ENCODE peak calls at places on chromosome 11, in five cellular contexts. N is activated CD4-positive, alpha-beta T cell treated with anti-CD3 and anti-CD28 coated beads, Interleukin-2, amount 50 U/mL, for 24 hours; H is NAMALWA; V is choroid plexus epithelial cell; B is nucleus accumbens. D is an unnamed sample.
A peak's percentile ranks its signal among the peaks of the same experiment; 100 is the strongest.

GRCh38 chr11:110797453-110797852 is 85.2 kb upstream of the ARHGAP20 start:
- DNase-seq in N (no peak), H (peak; percentile 21), V (no peak), B (no peak), D (no peak)

GRCh38 chr11:62842171-62842717 is 2.9 kb upstream of the WDR74 start:
- DNase-seq in N (peak; percentile 30), H (peak; percentile 59), V (peak; percentile 29), B (peak; percentile 54), D (no peak)

GRCh38 chr11:29293825-29294224 is 723.0 kb downstream of the KCNA4 start:
- DNase-seq in N (no peak), H (no peak), V (peak; percentile 93), B (no peak), D (no peak)

GRCh38 chr11:79018371-79018849 is 422.4 kb downstream of the TENM4 start:
- DNase-seq in N (no peak), H (no peak), V (peak; percentile 51), B (no peak), D (no peak)

GRCh38 chr11:95767498-95767897 is 22.1 kb downstream of the FAM76B start:
- DNase-seq in N (no peak), H (no peak), V (peak; percentile 79), B (no peak), D (no peak)

GRCh38 chr11:102850973-102851745 is 7.8 kb upstream of the MMP3 start:
- DNase-seq in N (no peak), H (no peak), V (peak; percentile 62), B (no peak), D (no peak)

GRCh38 chr11:70448983-70449567 is 50.7 kb downstream of the CTTN start:
- DNase-seq in N (no peak), H (peak; percentile 28), V (no peak), B (no peak), D (no peak)

GRCh38 chr11:35227551-35228341 is 88.8 kb downstream of the CD44 start:
- DNase-seq in N (no peak), H (no peak), V (peak; percentile 28), B (no peak), D (no peak)

GRCh38 chr11:5989203-5989602 is 2.4 kb upstream of the OR52L1 start:
- DNase-seq in N (no peak), H (no peak), V (no peak), B (no peak), D (no peak)

GRCh38 chr11:98772799-98773198 is 247.9 kb upstream of the CNTN5 start:
- DNase-seq in N (no peak), H (no peak), V (no peak), B (no peak), D (no peak)

GRCh38 chr11:30451167-30451566 is 128.3 kb downstream of the ARL14EP start:
- DNase-seq in N (no peak), H (no peak), V (no peak), B (no peak), D (no peak)

GRCh38 chr11:59138643-59139042 is 4.0 kb upstream of the FAM111A start:
- DNase-seq in N (no peak), H (no peak), V (peak; percentile 42), B (no peak), D (no peak)

GRCh38 chr11:86551693-86552092 is 120.7 kb downstream of the ME3 start:
- DNase-seq in N (no peak), H (no peak), V (no peak), B (no peak), D (no peak)

GRCh38 chr11:116689413-116690127 is 83.2 kb downstream of the BUD13 start:
- DNase-seq in N (no peak), H (no peak), V (no peak), B (no peak), D (no peak)

GRCh38 chr11:36376888-36377758 is 81.0 kb downstream of the PRR5L start:
- DNase-seq in N (peak; percentile 21), H (no peak), V (peak; percentile 72), B (no peak), D (peak; percentile 31)

GRCh38 chr11:71199226-71199815 is 53.1 kb downstream of the SHANK2 start:
- DNase-seq in N (no peak), H (no peak), V (no peak), B (no peak), D (no peak)

GRCh38 chr11:41446107-41446506 is 13.3 kb downstream of the LRRC4C start:
- DNase-seq in N (no peak), H (no peak), V (no peak), B (no peak), D (no peak)

GRCh38 chr11:86160546-86161149 is 83.9 kb upstream of the EED start:
- DNase-seq in N (no peak), H (no peak), V (peak; percentile 40), B (no peak), D (no peak)

GRCh38 chr11:63887600-63887999 is 29.4 kb downstream of the RCOR2 start:
- DNase-seq in N (no peak), H (no peak), V (no peak), B (no peak), D (no peak)

D was measured in mesothelial cell of epicardium.